ENCODE peak calls at places on chromosomes 16 and 17, in seven cellular contexts. One of them, this sample, is unnamed.

GRCh38 chr17:74631468-74632195 is 8.1 kb upstream of the CD300E start:
- DNase-seq in fibroblast of lung: no peak
- DNase-seq in heart left ventricle: no peak
- DNase-seq in kidney epithelial cell: no peak
- DNase-seq in mesendoderm: peak
- DNase-seq in CD4-positive, CD25-positive, alpha-beta regulatory T cell: no peak
- DNase-seq in choroid plexus epithelial cell: peak
- DNase-seq in this sample: peak

GRCh38 chr16:50302472-50303005 is 36.2 kb downstream of the ADCY7 start:
- DNase-seq in fibroblast of lung: no peak
- DNase-seq in heart left ventricle: no peak
- DNase-seq in kidney epithelial cell: no peak
- DNase-seq in mesendoderm: no peak
- DNase-seq in CD4-positive, CD25-positive, alpha-beta regulatory T cell: no peak
- DNase-seq in choroid plexus epithelial cell: no peak
- DNase-seq in this sample: no peak

GRCh38 chr17:4708436-4708835 is 2.0 kb upstream of the ARRB2 start:
- DNase-seq in fibroblast of lung: no peak
- DNase-seq in heart left ventricle: no peak
- DNase-seq in kidney epithelial cell: no peak
- DNase-seq in mesendoderm: peak
- DNase-seq in CD4-positive, CD25-positive, alpha-beta regulatory T cell: peak
- DNase-seq in choroid plexus epithelial cell: no peak
- DNase-seq in this sample: no peak

GRCh38 chr17:49132699-49133364 is at the start of gene B4GALNT2:
- DNase-seq in fibroblast of lung: no peak
- DNase-seq in heart left ventricle: no peak
- DNase-seq in kidney epithelial cell: no peak
- DNase-seq in mesendoderm: peak
- DNase-seq in CD4-positive, CD25-positive, alpha-beta regulatory T cell: peak
- DNase-seq in choroid plexus epithelial cell: no peak
- DNase-seq in this sample: no peak

GRCh38 chr16:20612551-20613470 is 36.6 kb upstream of the ACSM2B start:
- DNase-seq in fibroblast of lung: no peak
- DNase-seq in heart left ventricle: no peak
- DNase-seq in kidney epithelial cell: no peak
- DNase-seq in mesendoderm: no peak
- DNase-seq in CD4-positive, CD25-positive, alpha-beta regulatory T cell: no peak
- DNase-seq in choroid plexus epithelial cell: no peak
- DNase-seq in this sample: no peak

GRCh38 chr17:50060951-50061712 is 5.2 kb downstream of the ITGA3 start:
- DNase-seq in fibroblast of lung: peak
- DNase-seq in heart left ventricle: peak
- DNase-seq in kidney epithelial cell: no peak
- DNase-seq in mesendoderm: no peak
- DNase-seq in CD4-positive, CD25-positive, alpha-beta regulatory T cell: no peak
- DNase-seq in choroid plexus epithelial cell: peak
- DNase-seq in this sample: peak

GRCh38 chr17:33511670-33512069 is 218.6 kb upstream of the ASIC2 start:
- DNase-seq in fibroblast of lung: no peak
- DNase-seq in heart left ventricle: no peak
- DNase-seq in kidney epithelial cell: no peak
- DNase-seq in mesendoderm: no peak
- DNase-seq in CD4-positive, CD25-positive, alpha-beta regulatory T cell: peak
- DNase-seq in choroid plexus epithelial cell: no peak
- DNase-seq in this sample: no peak

GRCh38 chr16:53946745-53947386 is 242.9 kb downstream of the FTO start:
- DNase-seq in fibroblast of lung: no peak
- DNase-seq in heart left ventricle: no peak
- DNase-seq in kidney epithelial cell: no peak
- DNase-seq in mesendoderm: no peak
- DNase-seq in CD4-positive, CD25-positive, alpha-beta regulatory T cell: no peak
- DNase-seq in choroid plexus epithelial cell: no peak
- DNase-seq in this sample: no peak

GRCh38 chr16:69917739-69918138 is 33.4 kb upstream of the CLEC18A start:
- DNase-seq in fibroblast of lung: peak
- DNase-seq in heart left ventricle: peak
- DNase-seq in kidney epithelial cell: peak
- DNase-seq in mesendoderm: peak
- DNase-seq in CD4-positive, CD25-positive, alpha-beta regulatory T cell: no peak
- DNase-seq in choroid plexus epithelial cell: peak
- DNase-seq in this sample: peak

GRCh38 chr17:75525806-75526554 is 483 bp downstream of the LLGL2 start:
- DNase-seq in fibroblast of lung: no peak
- DNase-seq in heart left ventricle: no peak
- DNase-seq in kidney epithelial cell: no peak
- DNase-seq in mesendoderm: peak
- DNase-seq in CD4-positive, CD25-positive, alpha-beta regulatory T cell: peak
- DNase-seq in choroid plexus epithelial cell: no peak
- DNase-seq in this sample: no peak

GRCh38 chr17:6257339-6257738 is 177.6 kb downstream of the AIPL1 start:
- DNase-seq in fibroblast of lung: peak
- DNase-seq in heart left ventricle: no peak
- DNase-seq in kidney epithelial cell: peak
- DNase-seq in mesendoderm: peak
- DNase-seq in CD4-positive, CD25-positive, alpha-beta regulatory T cell: no peak
- DNase-seq in choroid plexus epithelial cell: peak
- DNase-seq in this sample: no peak

GRCh38 chr17:74547264-74547663 is 1.3 kb upstream of the CD300C start:
- DNase-seq in fibroblast of lung: no peak
- DNase-seq in heart left ventricle: no peak
- DNase-seq in kidney epithelial cell: no peak
- DNase-seq in mesendoderm: no peak
- DNase-seq in CD4-positive, CD25-positive, alpha-beta regulatory T cell: no peak
- DNase-seq in choroid plexus epithelial cell: no peak
- DNase-seq in this sample: no peak

GRCh38 chr17:18977646-18978045 is 25.7 kb downstream of the SLC5A10 start:
- DNase-seq in fibroblast of lung: no peak
- DNase-seq in heart left ventricle: no peak
- DNase-seq in kidney epithelial cell: no peak
- DNase-seq in mesendoderm: no peak
- DNase-seq in CD4-positive, CD25-positive, alpha-beta regulatory T cell: no peak
- DNase-seq in choroid plexus epithelial cell: no peak
- DNase-seq in this sample: no peak

DNA sequence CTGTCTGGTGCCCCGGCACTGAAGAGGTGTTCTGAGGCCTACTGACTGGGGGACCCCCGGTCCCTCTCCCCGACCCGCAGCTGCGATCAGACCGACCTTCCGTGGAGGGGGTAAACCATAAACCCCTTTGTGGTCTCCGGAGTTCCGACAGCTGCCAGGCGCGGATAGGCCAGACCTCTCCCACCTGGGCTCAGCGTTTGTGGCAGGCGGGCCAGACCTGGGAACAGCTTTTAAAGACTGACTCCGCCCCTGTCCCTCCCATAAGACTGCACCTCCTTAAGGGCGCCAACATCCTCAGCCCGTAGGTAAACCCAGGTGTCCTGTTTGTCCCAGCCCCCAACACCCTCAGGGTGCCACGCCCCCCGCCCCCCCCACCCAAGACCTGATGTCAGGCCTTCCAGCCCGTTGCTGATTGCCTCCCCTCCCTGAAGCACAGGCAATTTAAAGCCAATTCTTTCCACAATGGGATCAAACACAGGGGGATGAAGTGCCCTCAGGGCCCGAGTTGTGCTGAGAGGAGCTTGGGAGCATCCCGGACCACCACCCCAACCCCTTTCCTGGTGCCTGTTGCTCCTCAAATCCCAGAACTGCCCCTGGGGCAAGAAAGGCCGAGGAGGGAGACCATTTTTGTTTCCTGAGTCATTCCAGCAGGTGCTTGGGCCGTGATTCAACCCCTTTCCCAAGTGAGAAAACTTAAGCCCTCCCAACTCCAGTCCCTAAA is at the start of gene SOX15:
- DNase-seq in fibroblast of lung: no peak
- DNase-seq in heart left ventricle: no peak
- DNase-seq in kidney epithelial cell: no peak
- DNase-seq in mesendoderm: peak
- DNase-seq in CD4-positive, CD25-positive, alpha-beta regulatory T cell: no peak
- DNase-seq in choroid plexus epithelial cell: no peak
- DNase-seq in this sample: no peak
- H3K4me3 ChIP-seq in fibroblast of lung: peak
- H3K4me3 ChIP-seq in heart left ventricle: peak
- H3K4me3 ChIP-seq in kidney epithelial cell: peak
- H3K4me3 ChIP-seq in mesendoderm: peak
- H3K4me3 ChIP-seq in CD4-positive, CD25-positive, alpha-beta regulatory T cell: no peak
- H3K4me3 ChIP-seq in choroid plexus epithelial cell: no peak
- H3K4me3 ChIP-seq in this sample: no peak

GRCh38 chr16:2002406-2003230 is 7.0 kb downstream of the ZNF598 start:
- DNase-seq in fibroblast of lung: no peak
- DNase-seq in heart left ventricle: no peak
- DNase-seq in kidney epithelial cell: no peak
- DNase-seq in mesendoderm: no peak
- DNase-seq in CD4-positive, CD25-positive, alpha-beta regulatory T cell: no peak
- DNase-seq in choroid plexus epithelial cell: no peak
- DNase-seq in this sample: no peak

GRCh38 chr16:2005646-2006045 is 4.0 kb downstream of the ZNF598 start:
- DNase-seq in fibroblast of lung: no peak
- DNase-seq in heart left ventricle: no peak
- DNase-seq in kidney epithelial cell: no peak
- DNase-seq in mesendoderm: no peak
- DNase-seq in CD4-positive, CD25-positive, alpha-beta regulatory T cell: no peak
- DNase-seq in choroid plexus epithelial cell: no peak
- DNase-seq in this sample: no peak

GRCh38 chr16:2004795-2005517 is 4.7 kb downstream of the ZNF598 start:
- DNase-seq in fibroblast of lung: no peak
- DNase-seq in heart left ventricle: no peak
- DNase-seq in kidney epithelial cell: no peak
- DNase-seq in mesendoderm: no peak
- DNase-seq in CD4-positive, CD25-positive, alpha-beta regulatory T cell: no peak
- DNase-seq in choroid plexus epithelial cell: no peak
- DNase-seq in this sample: peak

GRCh38 chr16:2003231-2003826 is 6.3 kb downstream of the ZNF598 start:
- DNase-seq in fibroblast of lung: no peak
- DNase-seq in heart left ventricle: no peak
- DNase-seq in kidney epithelial cell: no peak
- DNase-seq in mesendoderm: no peak
- DNase-seq in CD4-positive, CD25-positive, alpha-beta regulatory T cell: no peak
- DNase-seq in choroid plexus epithelial cell: no peak
- DNase-seq in this sample: no peak

GRCh38 chr16:2003827-2004641 is 5.6 kb downstream of the ZNF598 start:
- DNase-seq in fibroblast of lung: peak
- DNase-seq in heart left ventricle: peak
- DNase-seq in kidney epithelial cell: peak
- DNase-seq in mesendoderm: peak
- DNase-seq in CD4-positive, CD25-positive, alpha-beta regulatory T cell: peak
- DNase-seq in choroid plexus epithelial cell: peak
- DNase-seq in this sample: peak
- H3K4me3 ChIP-seq in fibroblast of lung: no peak
- H3K4me3 ChIP-seq in heart left ventricle: peak
- H3K4me3 ChIP-seq in kidney epithelial cell: no peak
- H3K4me3 ChIP-seq in mesendoderm: no peak
- H3K4me3 ChIP-seq in CD4-positive, CD25-positive, alpha-beta regulatory T cell: no peak
- H3K4me3 ChIP-seq in choroid plexus epithelial cell: peak
- H3K4me3 ChIP-seq in this sample: no peak

GRCh38 chr16:22945361-22945760 is 131.4 kb downstream of the HS3ST2 start:
- DNase-seq in fibroblast of lung: no peak
- DNase-seq in heart left ventricle: no peak
- DNase-seq in kidney epithelial cell: no peak
- DNase-seq in mesendoderm: peak
- DNase-seq in CD4-positive, CD25-positive, alpha-beta regulatory T cell: no peak
- DNase-seq in choroid plexus epithelial cell: peak
- DNase-seq in this sample: peak

GRCh38 chr16:22946433-22946832 is 132.5 kb downstream of the HS3ST2 start:
- DNase-seq in fibroblast of lung: no peak
- DNase-seq in heart left ventricle: no peak
- DNase-seq in kidney epithelial cell: no peak
- DNase-seq in mesendoderm: peak
- DNase-seq in CD4-positive, CD25-positive, alpha-beta regulatory T cell: no peak
- DNase-seq in choroid plexus epithelial cell: no peak
- DNase-seq in this sample: no peak

GRCh38 chr16:22948058-22948602 is 134.2 kb downstream of the HS3ST2 start:
- DNase-seq in fibroblast of lung: no peak
- DNase-seq in heart left ventricle: no peak
- DNase-seq in kidney epithelial cell: no peak
- DNase-seq in mesendoderm: peak
- DNase-seq in CD4-positive, CD25-positive, alpha-beta regulatory T cell: no peak
- DNase-seq in choroid plexus epithelial cell: no peak
- DNase-seq in this sample: no peak

GRCh38 chr16:22942812-22943211 is 128.8 kb downstream of the HS3ST2 start:
- DNase-seq in fibroblast of lung: no peak
- DNase-seq in heart left ventricle: no peak
- DNase-seq in kidney epithelial cell: no peak
- DNase-seq in mesendoderm: no peak
- DNase-seq in CD4-positive, CD25-positive, alpha-beta regulatory T cell: no peak
- DNase-seq in choroid plexus epithelial cell: no peak
- DNase-seq in this sample: no peak

GRCh38 chr16:22948603-22949368 is 134.8 kb downstream of the HS3ST2 start:
- DNase-seq in fibroblast of lung: peak
- DNase-seq in heart left ventricle: peak
- DNase-seq in kidney epithelial cell: no peak
- DNase-seq in mesendoderm: peak
- DNase-seq in CD4-positive, CD25-positive, alpha-beta regulatory T cell: peak
- DNase-seq in choroid plexus epithelial cell: peak
- DNase-seq in this sample: peak
- H3K4me3 ChIP-seq in fibroblast of lung: peak
- H3K4me3 ChIP-seq in heart left ventricle: peak
- H3K4me3 ChIP-seq in kidney epithelial cell: no peak
- H3K4me3 ChIP-seq in mesendoderm: no peak
- H3K4me3 ChIP-seq in CD4-positive, CD25-positive, alpha-beta regulatory T cell: no peak
- H3K4me3 ChIP-seq in choroid plexus epithelial cell: no peak
- H3K4me3 ChIP-seq in this sample: no peak

GRCh38 chr17:80071116-80071980 is 30.0 kb upstream of the GAA start:
- DNase-seq in fibroblast of lung: peak
- DNase-seq in heart left ventricle: peak
- DNase-seq in kidney epithelial cell: no peak
- DNase-seq in mesendoderm: no peak
- DNase-seq in CD4-positive, CD25-positive, alpha-beta regulatory T cell: no peak
- DNase-seq in choroid plexus epithelial cell: peak
- DNase-seq in this sample: peak
- H3K4me3 ChIP-seq in fibroblast of lung: peak
- H3K4me3 ChIP-seq in heart left ventricle: peak
- H3K4me3 ChIP-seq in kidney epithelial cell: no peak
- H3K4me3 ChIP-seq in mesendoderm: no peak
- H3K4me3 ChIP-seq in CD4-positive, CD25-positive, alpha-beta regulatory T cell: no peak
- H3K4me3 ChIP-seq in choroid plexus epithelial cell: peak
- H3K4me3 ChIP-seq in this sample: peak

DNA sequence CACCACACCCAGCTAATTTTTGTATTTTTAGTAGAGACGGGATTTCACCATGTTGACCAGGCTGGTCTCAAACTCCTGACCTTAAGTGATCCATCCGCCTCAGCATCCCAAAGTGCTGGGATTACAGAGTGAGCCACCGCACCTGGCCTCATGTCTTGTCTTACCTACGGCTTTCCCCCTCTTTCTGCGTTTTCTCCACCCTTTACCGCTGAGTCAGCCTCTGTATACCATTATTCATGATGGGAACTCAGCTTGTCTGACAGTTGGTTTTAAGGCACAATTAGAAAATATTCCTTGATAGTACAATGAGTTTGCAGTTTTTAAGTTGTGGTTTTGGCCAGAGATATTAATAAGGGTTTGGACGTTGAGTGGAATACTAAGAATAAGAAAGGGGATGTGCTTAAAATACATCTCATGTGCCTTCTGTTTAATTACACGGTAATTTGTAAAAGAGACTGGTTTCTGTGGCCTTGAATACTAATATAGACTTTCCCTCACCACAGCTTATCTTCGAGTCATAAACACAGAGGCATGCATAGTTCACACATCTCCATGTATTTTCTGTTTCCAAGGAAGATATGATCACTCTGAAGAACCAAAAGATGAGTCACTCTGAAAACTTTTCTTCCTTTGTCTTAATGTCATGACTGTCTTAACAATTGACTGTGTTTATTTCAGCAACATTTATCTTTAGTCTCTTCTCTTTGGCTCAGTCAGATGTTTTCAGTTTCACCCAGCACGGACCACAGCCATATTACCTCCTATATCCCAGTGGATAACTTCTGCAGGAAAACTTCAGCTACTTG is 54.3 kb downstream of the PITPNC1 start:
- DNase-seq in fibroblast of lung: peak
- DNase-seq in heart left ventricle: no peak
- DNase-seq in kidney epithelial cell: no peak
- DNase-seq in mesendoderm: peak
- DNase-seq in CD4-positive, CD25-positive, alpha-beta regulatory T cell: peak
- DNase-seq in choroid plexus epithelial cell: peak
- DNase-seq in this sample: peak
- H3K4me3 ChIP-seq in fibroblast of lung: no peak
- H3K4me3 ChIP-seq in heart left ventricle: no peak
- H3K4me3 ChIP-seq in kidney epithelial cell: no peak
- H3K4me3 ChIP-seq in mesendoderm: no peak
- H3K4me3 ChIP-seq in CD4-positive, CD25-positive, alpha-beta regulatory T cell: no peak
- H3K4me3 ChIP-seq in choroid plexus epithelial cell: no peak
- H3K4me3 ChIP-seq in this sample: no peak